ENCODE peak calls at places on chromosomes 16 and 17, in ten cellular contexts. Q is foreskin fibroblast; W is NCI-H1436 treated with DMSO at 0.1 percent for 48 hours; L is prostate gland; H is NCI-H774; I is osteocyte; Y is iPS DF 19.7; O is T-helper 2 cell; R is SHP77; S is activated T-helper 2 cell treated with anti-CD3 and anti-CD28 coated beads, Interferon-gamma antibody, Interleukin-2, Interleukin-4, amounts not matched to agents 10 μg/mL and 5 μg/mL and 100 μg/mL, durations not matched to agents 14 hours and 24 hours and 36 hours. N is an unnamed sample.
A peak's percentile ranks its signal among the peaks of the same experiment; 100 is the strongest.

GRCh38 chr16:85888405-85889331 is 10.3 kb upstream of the IRF8 start:
- DNase-seq in Q (peak; percentile 72), W (no peak), L (no peak), H (no peak), I (no peak), Y (no peak), O (no peak), R (no peak), S (no peak), N (no peak)

GRCh38 chr17:81153340-81153803 is 11.9 kb upstream of the PVALEF start:
- DNase-seq in Q (peak; percentile 28), W (no peak), L (no peak), H (no peak), I (no peak), Y (no peak), O (no peak), R (no peak), S (no peak), N (no peak)

GRCh38 chr16:56268799-56269198 is 77.5 kb downstream of the GNAO1 start:
- DNase-seq in Q (no peak), W (no peak), L (no peak), H (no peak), I (no peak), Y (no peak), O (no peak), R (no peak), S (no peak), N (no peak)

GRCh38 chr17:47987240-47987835 is 16.4 kb downstream of the CDK5RAP3 start:
- DNase-seq in Q (peak; percentile 71), W (peak; percentile 72), L (peak; percentile 64), H (peak; percentile 76), I (peak; percentile 88), Y (no peak), O (no peak), R (peak; percentile 28), S (no peak), N (no peak)

GRCh38 chr17:6831662-6832263 is at the start of gene TEKT1:
- DNase-seq in Q (peak; percentile 76), W (no peak), L (peak; percentile 57), H (peak; percentile 50), I (no peak), Y (peak; percentile 84), O (peak; percentile 65), R (no peak), S (peak; percentile 68), N (no peak)

GRCh38 chr16:31216552-31217530 is at the start of gene PYDC1:
- DNase-seq in Q (peak; percentile 28), W (no peak), L (no peak), H (no peak), I (no peak), Y (no peak), O (peak; percentile 30), R (no peak), S (no peak), N (no peak)

GRCh38 chr16:64590516-64590915 is 531.3 kb downstream of the CDH11 start:
- DNase-seq in Q (peak; percentile 4), W (no peak), L (no peak), H (no peak), I (no peak), Y (no peak), O (no peak), R (no peak), S (no peak), N (no peak)

GRCh38 chr17:45318561-45319230 is 1.9 kb upstream of the MAP3K14 start:
- DNase-seq in Q (no peak), W (no peak), L (no peak), H (no peak), I (no peak), Y (no peak), O (no peak), R (no peak), S (no peak), N (no peak)

GRCh38 chr17:79618383-79619067 is 7.7 kb upstream of the RBFOX3 start:
- DNase-seq in Q (peak; percentile 14), W (no peak), L (no peak), H (no peak), I (peak; percentile 60), Y (no peak), O (no peak), R (no peak), S (no peak), N (peak; percentile 5)

GRCh38 chr17:4738136-4739121 is 1.2 kb upstream of the ZMYND15 start:
- DNase-seq in Q (no peak), W (no peak), L (peak; percentile 42), H (no peak), I (no peak), Y (no peak), O (peak; percentile 26), R (no peak), S (no peak), N (no peak)

GRCh38 chr17:57493625-57494024 is 237.3 kb downstream of the MSI2 start:
- DNase-seq in Q (no peak), W (no peak), L (no peak), H (no peak), I (no peak), Y (no peak), O (no peak), R (no peak), S (no peak), N (no peak)

GRCh38 chr16:19505600-19506303 is 16.1 kb downstream of the GDE1 start:
- DNase-seq in Q (peak; percentile 70), W (no peak), L (no peak), H (no peak), I (no peak), Y (no peak), O (no peak), R (no peak), S (no peak), N (no peak)

GRCh38 chr17:17061516-17061915 is 19.3 kb downstream of the MPRIP start:
- DNase-seq in Q (no peak), W (no peak), L (no peak), H (no peak), I (no peak), Y (no peak), O (no peak), R (no peak), S (no peak), N (no peak)

GRCh38 chr17:78472035-78472905 is 93.8 kb downstream of the PGS1 start:
- DNase-seq in Q (no peak), W (no peak), L (no peak), H (no peak), I (no peak), Y (no peak), O (no peak), R (no peak), S (no peak), N (no peak)

GRCh38 chr17:74259667-74260524 is 14.1 kb upstream of the DNAI2 start:
- DNase-seq in Q (no peak), W (no peak), L (no peak), H (no peak), I (no peak), Y (no peak), O (no peak), R (no peak), S (no peak), N (no peak)

GRCh38 chr16:51167170-51167710 is 16.2 kb upstream of the SALL1 start:
- DNase-seq in Q (no peak), W (no peak), L (no peak), H (no peak), I (no peak), Y (no peak), O (no peak), R (no peak), S (no peak), N (no peak)

GRCh38 chr17:39096435-39097158 is 54.8 kb downstream of the PLXDC1 start:
- DNase-seq in Q (peak; percentile 20), W (no peak), L (no peak), H (no peak), I (no peak), Y (no peak), O (peak; percentile 94), R (no peak), S (peak; percentile 26), N (no peak)

GRCh38 chr17:82019905-82020873 is 2.5 kb downstream of the CENPX start:
- DNase-seq in Q (peak; percentile 67), W (no peak), L (no peak), H (peak; percentile 44), I (no peak), Y (no peak), O (peak; percentile 57), R (peak; percentile 66), S (peak; percentile 64), N (no peak)

N was measured in NCI-H187 treated with DMSO at 0.1 percent for 48 hours.